ENCODE peak calls at places on chromosome 6, in four cellular contexts. One of them, this sample, is unnamed.
A peak's percentile ranks its signal among the peaks of the same experiment; 100 is the strongest.

GRCh38 chr6:46651766-46652165 is 852 bp downstream of the CYP39A1 start:
- DNase-seq in nephron progenitor cell: no peak
- DNase-seq in stomach: no peak
- DNase-seq in fibroblast of pulmonary artery: no peak
- DNase-seq in this sample: no peak

GRCh38 chr6:44452725-44453124 is 65.2 kb downstream of the CDC5L start:
- DNase-seq in stomach: no peak
- DNase-seq in nephron progenitor cell: no peak
- DNase-seq in fibroblast of pulmonary artery: peak; percentile 72
- DNase-seq in this sample: no peak

GRCh38 chr6:10743514-10743913 is 4.1 kb upstream of the TMEM14B start:
- DNase-seq in nephron progenitor cell: no peak
- DNase-seq in fibroblast of pulmonary artery: no peak
- DNase-seq in stomach: no peak
- DNase-seq in this sample: no peak

GRCh38 chr6:134389658-134390057 is 71.7 kb upstream of the SGK1 start:
- DNase-seq in nephron progenitor cell: no peak
- DNase-seq in stomach: no peak
- DNase-seq in fibroblast of pulmonary artery: no peak
- DNase-seq in this sample: no peak

GRCh38 chr6:90066715-90067114 is 172.4 kb downstream of the GJA10 start:
- DNase-seq in fibroblast of pulmonary artery: no peak
- DNase-seq in nephron progenitor cell: no peak
- DNase-seq in stomach: no peak
- DNase-seq in this sample: no peak

GRCh38 chr6:70277480-70277879 is 25.4 kb downstream of the COL9A1 start:
- DNase-seq in stomach: no peak
- DNase-seq in nephron progenitor cell: no peak
- DNase-seq in fibroblast of pulmonary artery: peak; percentile 61
- DNase-seq in this sample: no peak

GRCh38 chr6:79467716-79468115 is 69.5 kb downstream of the LCA5 start:
- DNase-seq in stomach: no peak
- DNase-seq in nephron progenitor cell: no peak
- DNase-seq in fibroblast of pulmonary artery: no peak
- DNase-seq in this sample: no peak

GRCh38 chr6:79946242-79946641 is 1.1 kb downstream of the ELOVL4 start:
- DNase-seq in stomach: no peak
- DNase-seq in nephron progenitor cell: peak; percentile 37
- DNase-seq in fibroblast of pulmonary artery: peak; percentile 41
- DNase-seq in this sample: peak; percentile 43

GRCh38 chr6:42970859-42971612 is 7.9 kb downstream of the PEX6 start:
- DNase-seq in nephron progenitor cell: no peak
- DNase-seq in fibroblast of pulmonary artery: no peak
- DNase-seq in stomach: no peak
- DNase-seq in this sample: peak; percentile 59

DNA sequence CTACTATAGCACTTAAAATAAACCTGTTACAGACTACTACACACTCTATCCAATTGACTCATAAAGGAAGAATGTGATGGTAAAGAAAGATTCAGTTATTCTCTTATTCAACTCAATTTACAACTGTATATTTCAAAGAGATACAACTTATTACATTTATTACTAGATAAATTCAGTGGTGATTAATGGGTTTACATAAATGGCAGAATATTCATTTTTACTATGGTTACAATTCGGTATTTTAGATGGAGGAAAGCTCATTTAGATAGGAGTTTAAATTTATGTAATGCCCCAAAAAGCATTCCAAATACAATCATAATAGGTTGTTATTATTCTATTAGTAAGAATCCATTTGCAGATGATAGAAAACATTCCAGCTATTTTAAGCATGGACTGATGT is 439.1 kb upstream of the OPRM1 start:
- DNase-seq in stomach: no peak
- DNase-seq in nephron progenitor cell: no peak
- DNase-seq in fibroblast of pulmonary artery: no peak
- DNase-seq in this sample: no peak
- TF ChIP-seq CTCF in stomach: no peak
- TF ChIP-seq CTCF in nephron progenitor cell: no peak
- TF ChIP-seq CTCF in fibroblast of pulmonary artery: no peak
- TF ChIP-seq CTCF in this sample: no peak

DNA sequence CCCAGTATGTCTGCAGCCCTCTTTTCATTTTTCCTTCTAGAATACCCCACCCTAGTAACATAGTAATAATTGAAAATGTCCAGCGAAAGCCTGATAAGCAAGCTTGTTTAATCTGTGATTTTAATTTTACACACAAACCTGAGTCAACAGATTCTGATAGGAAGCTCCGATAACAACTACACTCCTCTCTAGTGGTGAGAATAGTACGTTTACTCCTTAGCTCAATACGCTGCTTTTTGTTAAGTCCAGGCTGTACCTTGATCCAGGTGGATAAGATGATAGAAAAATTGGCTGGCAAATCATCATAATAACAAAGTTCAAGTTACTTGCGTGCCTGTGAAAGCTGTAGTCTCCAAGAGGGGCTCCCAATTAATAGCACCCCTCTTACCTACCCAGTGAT is 25.5 kb upstream of the DCBLD1 start:
- DNase-seq in nephron progenitor cell: no peak
- DNase-seq in stomach: no peak
- DNase-seq in fibroblast of pulmonary artery: no peak
- DNase-seq in this sample: no peak
- TF ChIP-seq CTCF in nephron progenitor cell: no peak
- TF ChIP-seq CTCF in stomach: no peak
- TF ChIP-seq CTCF in fibroblast of pulmonary artery: no peak
- TF ChIP-seq CTCF in this sample: no peak

GRCh38 chr6:16953905-16954304 is 147.9 kb upstream of the STMND1 start:
- DNase-seq in nephron progenitor cell: no peak
- DNase-seq in stomach: no peak
- DNase-seq in fibroblast of pulmonary artery: no peak
- DNase-seq in this sample: no peak
- TF ChIP-seq CTCF in nephron progenitor cell: no peak
- TF ChIP-seq CTCF in stomach: no peak
- TF ChIP-seq CTCF in fibroblast of pulmonary artery: no peak
- TF ChIP-seq CTCF in this sample: no peak

DNA sequence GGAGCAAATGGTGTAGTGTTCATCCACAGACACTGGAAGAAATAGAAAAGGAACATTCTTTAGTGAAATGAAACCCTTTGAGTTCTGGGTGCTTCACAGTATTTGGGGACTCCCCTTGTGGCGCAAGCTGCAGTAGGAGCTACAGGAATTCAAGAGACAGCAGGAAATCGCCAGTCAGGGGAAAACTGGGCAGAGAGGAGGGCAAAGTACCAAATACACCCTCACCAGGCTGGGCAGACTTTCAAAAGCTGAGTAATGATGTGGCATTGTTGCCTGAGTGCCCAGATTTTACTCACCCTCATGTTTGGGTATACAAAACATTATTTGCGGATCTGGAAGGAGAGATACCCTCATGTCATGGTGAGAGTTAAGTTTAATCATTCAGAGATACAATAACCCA is 97.9 kb downstream of the SOD2 start:
- DNase-seq in nephron progenitor cell: no peak
- DNase-seq in stomach: no peak
- DNase-seq in fibroblast of pulmonary artery: peak; percentile 55
- DNase-seq in this sample: no peak
- TF ChIP-seq CTCF in nephron progenitor cell: no peak
- TF ChIP-seq CTCF in stomach: no peak
- TF ChIP-seq CTCF in fibroblast of pulmonary artery: no peak
- TF ChIP-seq CTCF in this sample: no peak

DNA sequence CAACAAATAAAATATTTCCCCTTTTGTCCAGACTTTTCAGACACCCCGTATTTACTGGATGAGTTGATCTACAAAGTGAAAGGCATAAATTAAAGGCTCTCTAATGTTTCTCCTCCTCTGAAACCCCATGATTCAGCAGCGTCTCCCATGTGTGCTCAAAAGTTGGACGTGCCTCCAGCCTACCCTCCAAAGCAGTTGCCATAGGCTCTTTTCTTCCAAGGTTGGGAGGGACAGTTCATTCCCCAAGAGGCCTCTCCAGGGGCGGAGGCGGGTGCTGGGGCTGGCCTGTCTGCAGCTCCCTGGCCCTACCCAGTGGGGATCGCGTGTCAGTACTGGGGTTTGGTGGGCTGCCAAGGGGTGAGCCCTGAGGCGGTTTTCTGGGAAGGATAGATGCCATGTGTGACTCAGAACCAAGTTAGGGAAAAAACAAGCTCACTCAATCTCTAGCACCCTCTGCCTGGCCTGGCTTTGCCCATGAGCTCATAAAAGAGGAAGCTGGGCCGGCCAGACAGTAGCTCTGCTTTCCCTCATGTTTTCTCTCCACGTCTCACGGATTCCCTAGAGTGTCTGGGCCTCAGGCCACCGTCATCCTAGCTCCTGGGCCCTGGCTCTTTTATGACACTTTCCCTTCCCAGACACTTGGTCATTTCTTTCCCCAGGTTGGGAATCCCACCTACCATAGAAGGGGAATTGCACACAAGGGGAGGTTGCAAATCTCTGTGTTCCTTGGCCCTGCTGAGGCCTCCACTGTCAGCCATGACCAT is 8.0 kb upstream of the IER3 start:
- DNase-seq in nephron progenitor cell: no peak
- DNase-seq in stomach: peak; percentile 83
- DNase-seq in fibroblast of pulmonary artery: peak; percentile 100
- DNase-seq in this sample: no peak
- TF ChIP-seq CTCF in nephron progenitor cell: no peak
- TF ChIP-seq CTCF in stomach: no peak
- TF ChIP-seq CTCF in fibroblast of pulmonary artery: peak; percentile 4
- TF ChIP-seq CTCF in this sample: no peak

GRCh38 chr6:76701610-76702009 is 629.1 kb upstream of the IMPG1 start:
- DNase-seq in nephron progenitor cell: no peak
- DNase-seq in fibroblast of pulmonary artery: peak; percentile 4
- DNase-seq in stomach: no peak
- DNase-seq in this sample: no peak

GRCh38 chr6:76706086-76706485 is 633.6 kb upstream of the IMPG1 start:
- DNase-seq in stomach: no peak
- DNase-seq in fibroblast of pulmonary artery: no peak
- DNase-seq in nephron progenitor cell: no peak
- DNase-seq in this sample: no peak

GRCh38 chr6:76702187-76702586 is 629.7 kb upstream of the IMPG1 start:
- DNase-seq in stomach: no peak
- DNase-seq in fibroblast of pulmonary artery: peak; percentile 17
- DNase-seq in nephron progenitor cell: no peak
- DNase-seq in this sample: no peak

GRCh38 chr6:76703285-76703684 is 630.8 kb upstream of the IMPG1 start:
- DNase-seq in fibroblast of pulmonary artery: no peak
- DNase-seq in nephron progenitor cell: no peak
- DNase-seq in stomach: no peak
- DNase-seq in this sample: no peak

GRCh38 chr6:76703786-76704185 is 631.3 kb upstream of the IMPG1 start:
- DNase-seq in fibroblast of pulmonary artery: no peak
- DNase-seq in nephron progenitor cell: no peak
- DNase-seq in stomach: no peak
- DNase-seq in this sample: no peak
- TF ChIP-seq CTCF in fibroblast of pulmonary artery: no peak
- TF ChIP-seq CTCF in nephron progenitor cell: no peak
- TF ChIP-seq CTCF in stomach: no peak
- TF ChIP-seq CTCF in this sample: no peak

GRCh38 chr6:50123686-50124085 is 74.0 kb upstream of the DEFB112 start:
- DNase-seq in stomach: no peak
- DNase-seq in fibroblast of pulmonary artery: no peak
- DNase-seq in nephron progenitor cell: no peak
- DNase-seq in this sample: no peak

GRCh38 chr6:50124572-50124971 is 74.8 kb upstream of the DEFB112 start:
- DNase-seq in stomach: no peak
- DNase-seq in nephron progenitor cell: no peak
- DNase-seq in fibroblast of pulmonary artery: no peak
- DNase-seq in this sample: no peak

GRCh38 chr6:50128420-50129005 is 78.8 kb upstream of the DEFB112 start:
- DNase-seq in stomach: no peak
- DNase-seq in nephron progenitor cell: no peak
- DNase-seq in fibroblast of pulmonary artery: peak; percentile 40
- DNase-seq in this sample: no peak
- TF ChIP-seq CTCF in stomach: no peak
- TF ChIP-seq CTCF in nephron progenitor cell: peak; percentile 67
- TF ChIP-seq CTCF in fibroblast of pulmonary artery: peak; percentile 44
- TF ChIP-seq CTCF in this sample: peak; percentile 72

DNA sequence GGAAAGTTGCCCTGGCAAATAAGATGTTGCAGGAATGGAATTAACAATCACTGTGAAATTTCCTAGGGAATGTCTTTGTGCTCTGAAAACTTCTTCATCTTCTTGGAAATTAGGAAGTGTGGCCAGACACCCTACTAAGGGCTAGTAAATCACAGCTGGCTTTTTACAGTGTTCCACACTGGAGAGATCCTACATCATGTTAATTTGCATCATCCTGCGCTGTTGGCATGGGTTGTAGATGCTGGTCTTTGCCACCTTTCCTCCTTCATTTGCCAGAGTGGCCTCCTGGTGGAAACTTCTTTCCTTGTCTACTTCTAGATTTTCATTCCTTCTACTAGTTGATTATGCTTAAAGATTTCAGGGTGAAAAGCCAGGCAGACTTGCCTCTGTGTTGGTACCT is 2.7 kb downstream of the TNFAIP3 start:
- DNase-seq in stomach: no peak
- DNase-seq in nephron progenitor cell: no peak
- DNase-seq in fibroblast of pulmonary artery: no peak
- DNase-seq in this sample: no peak
- TF ChIP-seq CTCF in stomach: no peak
- TF ChIP-seq CTCF in nephron progenitor cell: no peak
- TF ChIP-seq CTCF in fibroblast of pulmonary artery: peak; percentile 13
- TF ChIP-seq CTCF in this sample: no peak

GRCh38 chr6:157019733-157020132 is 242.6 kb downstream of the ARID1B start:
- DNase-seq in fibroblast of pulmonary artery: peak; percentile 25
- DNase-seq in nephron progenitor cell: no peak
- DNase-seq in stomach: no peak
- DNase-seq in this sample: no peak
- TF ChIP-seq CTCF in fibroblast of pulmonary artery: no peak
- TF ChIP-seq CTCF in nephron progenitor cell: no peak
- TF ChIP-seq CTCF in stomach: no peak
- TF ChIP-seq CTCF in this sample: no peak

GRCh38 chr6:56699066-56699654 is 56.5 kb upstream of the DST start:
- DNase-seq in nephron progenitor cell: no peak
- DNase-seq in fibroblast of pulmonary artery: peak; percentile 69
- DNase-seq in stomach: no peak
- DNase-seq in this sample: no peak
- TF ChIP-seq CTCF in nephron progenitor cell: peak; percentile 36
- TF ChIP-seq CTCF in fibroblast of pulmonary artery: peak; percentile 53
- TF ChIP-seq CTCF in stomach: no peak
- TF ChIP-seq CTCF in this sample: peak; percentile 60

This sample was measured in activated CD8-positive, alpha-beta T cell treated with anti-CD3 and anti-CD28 coated beads for 36 hours.